ENCODE peak calls at places on chromosomes 4 and X, in seven cellular contexts. U, F, L, V, P, Z and C are unnamed samples.

GRCh38 chr4:25441519-25442117 is 64.6 kb downstream of the ANAPC4 start:
- DNase-seq in U (peak), F (peak), L (peak), V (peak), P (peak), Z (no peak), C (peak)

GRCh38 chrX:11187001-11187400 is 75.9 kb downstream of the HCCS start:
- DNase-seq in U (no peak), F (no peak), L (no peak), V (no peak), P (no peak), Z (no peak), C (no peak)

GRCh38 chrX:33273521-33273920 is 62.2 kb upstream of the DMD start:
- DNase-seq in U (no peak), F (no peak), L (no peak), V (no peak), P (peak), Z (no peak), C (no peak)

GRCh38 chr4:41442818-41443217 is 95.1 kb upstream of the LIMCH1 start:
- DNase-seq in U (no peak), F (no peak), L (peak), V (no peak), P (no peak), Z (no peak), C (no peak)

GRCh38 chr4:15963001-15963451 is at the start of gene FGFBP2:
- DNase-seq in U (peak), F (no peak), L (peak), V (peak), P (peak), Z (no peak), C (peak)

GRCh38 chrX:144918936-144919335 is 328.4 kb upstream of the SPANXN1 start:
- DNase-seq in U (no peak), F (no peak), L (no peak), V (no peak), P (no peak), Z (no peak), C (no peak)

GRCh38 chr4:1789552-1789951 is 3.5 kb upstream of the FGFR3 start:
- DNase-seq in U (no peak), F (no peak), L (no peak), V (no peak), P (no peak), Z (no peak), C (no peak)

GRCh38 chr4:153936121-153936520 is 147.2 kb upstream of the SFRP2 start:
- DNase-seq in U (no peak), F (no peak), L (no peak), V (no peak), P (no peak), Z (no peak), C (no peak)

GRCh38 chr4:56086073-56086521 is 137.4 kb downstream of the CEP135 start:
- DNase-seq in U (no peak), F (no peak), L (no peak), V (no peak), P (no peak), Z (no peak), C (no peak)

GRCh38 chrX:134580947-134581346 is 77.3 kb downstream of the PLAC1 start:
- DNase-seq in U (no peak), F (no peak), L (no peak), V (no peak), P (peak), Z (no peak), C (no peak)

GRCh38 chrX:123822965-123823364 is 36.9 kb upstream of the XIAP start:
- DNase-seq in U (no peak), F (no peak), L (no peak), V (no peak), P (no peak), Z (no peak), C (peak)

GRCh38 chr4:52579602-52580272 is 79.4 kb downstream of the USP46 start:
- DNase-seq in U (no peak), F (no peak), L (no peak), V (no peak), P (no peak), Z (no peak), C (no peak)

GRCh38 chrX:69501433-69501832 is 2.7 kb upstream of the NALF2 start:
- DNase-seq in U (peak), F (no peak), L (peak), V (peak), P (no peak), Z (no peak), C (peak)

GRCh38 chrX:33434256-33435092 is 223.1 kb upstream of the DMD start:
- DNase-seq in U (peak), F (peak), L (peak), V (no peak), P (peak), Z (no peak), C (peak)

GRCh38 chrX:42176790-42177189 is 253.4 kb upstream of the CASK start:
- DNase-seq in U (no peak), F (no peak), L (peak), V (no peak), P (no peak), Z (no peak), C (no peak)

GRCh38 chr4:181538435-181538834 is 704.8 kb upstream of the TENM3 start:
- DNase-seq in U (no peak), F (no peak), L (no peak), V (no peak), P (no peak), Z (no peak), C (no peak)

GRCh38 chr4:94507708-94508107 is 56.0 kb downstream of the PDLIM5 start:
- DNase-seq in U (no peak), F (peak), L (peak), V (peak), P (peak), Z (no peak), C (peak)
- TF ChIP-seq CEBPB in U (no peak), F (no peak), L (peak), V (peak), P (peak), Z (no peak), C (peak)

DNA sequence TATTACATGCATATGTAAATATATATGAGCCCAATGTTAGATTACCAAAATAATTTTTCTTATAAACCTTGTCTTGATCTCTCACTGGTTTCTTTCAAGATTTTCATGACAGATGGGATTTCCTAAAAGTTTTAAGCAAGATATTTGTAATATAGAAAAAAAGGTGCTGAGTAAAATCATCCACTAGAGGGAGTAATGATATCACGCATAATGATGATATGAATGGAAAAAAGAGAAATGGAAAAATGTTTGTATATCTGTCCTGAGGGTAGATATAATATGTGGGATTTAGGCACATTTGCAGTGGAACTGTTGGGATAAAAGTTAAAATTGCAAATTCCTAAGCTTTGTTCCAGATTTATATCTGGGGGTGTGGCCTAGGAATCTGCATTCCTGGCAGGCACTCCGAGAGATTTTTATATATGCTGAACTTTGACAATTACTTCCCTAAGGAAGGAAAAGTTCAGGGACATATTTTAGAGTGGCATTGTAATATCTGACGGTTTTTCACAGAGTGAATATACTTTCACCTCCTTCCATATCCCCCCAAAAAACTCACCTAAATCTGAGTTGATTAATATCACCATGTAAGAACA is 60.5 kb downstream of the TMA16 start:
- DNase-seq in U (no peak), F (no peak), L (no peak), V (no peak), P (peak), Z (no peak), C (no peak)
- TF ChIP-seq CEBPB in U (no peak), F (no peak), L (no peak), V (no peak), P (no peak), Z (no peak), C (no peak)

DNA sequence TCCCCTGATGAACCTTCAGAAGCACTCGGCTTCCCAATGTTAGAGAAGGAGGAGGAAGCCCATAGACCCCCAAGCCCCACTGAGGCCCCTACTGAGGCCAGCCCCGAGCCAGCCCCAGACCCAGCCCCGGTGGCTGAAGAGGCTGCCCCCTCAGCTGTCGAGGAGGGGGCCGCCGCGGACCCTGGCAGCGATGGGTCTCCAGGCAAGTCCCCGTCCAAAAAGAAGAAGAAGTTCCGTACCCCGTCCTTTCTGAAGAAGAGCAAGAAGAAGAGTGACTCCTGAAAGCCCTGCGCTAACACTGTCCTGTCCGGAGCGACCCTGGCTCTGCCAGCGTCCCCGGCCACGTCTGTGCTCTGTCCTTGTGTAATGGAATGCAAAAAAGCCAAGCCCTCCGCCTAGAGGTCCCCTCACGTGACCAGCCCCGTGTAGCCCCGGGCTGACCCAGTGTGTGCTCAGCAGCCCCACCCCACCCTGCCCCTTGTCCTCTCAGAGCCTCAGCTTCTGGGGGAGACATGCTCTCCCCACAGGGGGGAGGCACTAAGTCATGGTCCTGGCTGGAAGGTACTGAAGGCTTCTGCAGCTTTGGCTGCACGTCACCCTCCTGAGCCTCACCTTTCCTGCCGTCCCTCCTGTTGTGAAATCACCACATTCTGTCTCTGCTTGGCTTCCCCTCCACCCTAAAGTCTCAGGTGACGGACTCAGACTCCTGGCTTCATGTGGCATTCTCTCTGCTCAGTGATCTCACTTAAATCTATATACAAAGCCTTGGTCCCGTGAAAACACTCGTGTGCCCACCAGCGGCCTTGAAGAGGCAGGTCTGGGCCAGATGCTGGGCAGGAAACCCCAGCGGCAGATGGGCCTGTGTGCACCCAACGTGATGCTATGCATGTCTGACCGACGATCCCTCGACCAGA is 34.7 kb downstream of the NOP14 start:
- DNase-seq in U (no peak), F (no peak), L (no peak), V (no peak), P (no peak), Z (no peak), C (no peak)
- TF ChIP-seq CEBPB in U (no peak), F (no peak), L (no peak), V (no peak), P (no peak), Z (no peak), C (no peak)

GRCh38 chr4:93730760-93731159 is 97.8 kb upstream of the ATOH1 start:
- DNase-seq in U (peak), F (no peak), L (no peak), V (no peak), P (no peak), Z (no peak), C (no peak)

GRCh38 chr4:93730251-93730650 is 98.3 kb upstream of the ATOH1 start:
- DNase-seq in U (no peak), F (no peak), L (no peak), V (no peak), P (no peak), Z (no peak), C (no peak)

DNA sequence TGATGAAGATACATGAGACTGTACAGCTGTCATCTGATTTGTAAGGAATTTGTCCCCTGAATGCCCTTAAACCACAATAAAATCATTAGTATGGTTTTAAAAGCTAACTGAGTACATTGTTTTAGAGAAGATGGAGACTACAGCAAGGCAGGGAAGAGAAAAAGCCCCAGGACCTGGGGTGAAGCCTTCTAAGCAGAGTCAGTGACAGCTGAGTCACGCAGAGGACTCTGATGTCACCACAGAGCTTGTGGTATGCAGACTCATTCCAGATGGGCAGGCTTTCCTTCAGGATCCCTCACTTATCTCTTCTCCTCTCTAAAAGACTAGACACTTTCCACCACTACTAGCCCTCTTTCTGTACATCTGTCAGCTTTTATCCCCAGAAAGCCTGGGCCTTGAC is 97.1 kb upstream of the ATOH1 start:
- DNase-seq in U (no peak), F (no peak), L (no peak), V (no peak), P (peak), Z (no peak), C (no peak)
- TF ChIP-seq CEBPB in U (no peak), F (no peak), L (no peak), V (no peak), P (no peak), Z (no peak), C (no peak)

GRCh38 chr4:88672987-88673386 is 24.6 kb downstream of the NAP1L5 start:
- DNase-seq in U (peak), F (peak), L (peak), V (no peak), P (peak), Z (no peak), C (peak)
- TF ChIP-seq CEBPB in U (no peak), F (no peak), L (no peak), V (no peak), P (no peak), Z (no peak), C (no peak)

DNA sequence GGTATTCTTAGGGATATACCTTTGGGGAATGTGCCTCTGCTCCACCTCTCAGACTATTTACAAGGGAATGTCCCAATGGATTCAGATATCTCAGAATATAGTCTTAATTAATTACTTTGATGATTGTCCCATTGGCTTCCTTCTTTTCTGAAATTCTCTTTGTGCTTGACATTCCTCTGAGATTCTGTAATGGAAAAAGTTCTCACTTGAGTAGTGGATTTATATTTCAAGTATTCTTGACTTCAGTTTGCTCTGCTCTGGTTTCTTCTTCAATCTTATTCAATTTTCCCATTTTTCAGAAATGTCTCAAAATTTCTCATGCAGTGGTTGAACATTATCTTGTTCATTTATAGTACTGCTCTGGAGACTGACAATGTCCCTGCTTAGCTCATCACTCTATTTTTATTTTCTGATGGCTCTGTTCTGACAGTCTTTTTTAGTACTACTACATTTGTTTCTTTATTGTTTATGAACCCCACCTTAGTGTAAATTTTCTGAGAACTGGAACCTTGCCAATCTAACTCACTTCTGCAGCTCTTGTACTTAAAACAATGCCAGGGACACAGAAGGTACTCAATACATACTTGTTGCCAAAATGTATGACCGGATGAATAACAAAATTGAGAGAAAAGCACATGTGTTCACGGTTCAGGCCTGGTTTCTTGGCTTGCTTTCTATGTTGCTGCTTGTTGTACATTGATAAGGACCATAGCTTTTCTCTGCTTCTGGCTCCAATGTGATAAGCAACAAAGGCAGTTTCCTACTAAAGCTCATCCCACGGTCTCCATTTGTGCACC is 471.7 kb downstream of the GASK1B start:
- DNase-seq in U (no peak), F (no peak), L (no peak), V (no peak), P (no peak), Z (no peak), C (no peak)
- TF ChIP-seq CEBPB in U (no peak), F (no peak), L (no peak), V (no peak), P (no peak), Z (no peak), C (no peak)

DNA sequence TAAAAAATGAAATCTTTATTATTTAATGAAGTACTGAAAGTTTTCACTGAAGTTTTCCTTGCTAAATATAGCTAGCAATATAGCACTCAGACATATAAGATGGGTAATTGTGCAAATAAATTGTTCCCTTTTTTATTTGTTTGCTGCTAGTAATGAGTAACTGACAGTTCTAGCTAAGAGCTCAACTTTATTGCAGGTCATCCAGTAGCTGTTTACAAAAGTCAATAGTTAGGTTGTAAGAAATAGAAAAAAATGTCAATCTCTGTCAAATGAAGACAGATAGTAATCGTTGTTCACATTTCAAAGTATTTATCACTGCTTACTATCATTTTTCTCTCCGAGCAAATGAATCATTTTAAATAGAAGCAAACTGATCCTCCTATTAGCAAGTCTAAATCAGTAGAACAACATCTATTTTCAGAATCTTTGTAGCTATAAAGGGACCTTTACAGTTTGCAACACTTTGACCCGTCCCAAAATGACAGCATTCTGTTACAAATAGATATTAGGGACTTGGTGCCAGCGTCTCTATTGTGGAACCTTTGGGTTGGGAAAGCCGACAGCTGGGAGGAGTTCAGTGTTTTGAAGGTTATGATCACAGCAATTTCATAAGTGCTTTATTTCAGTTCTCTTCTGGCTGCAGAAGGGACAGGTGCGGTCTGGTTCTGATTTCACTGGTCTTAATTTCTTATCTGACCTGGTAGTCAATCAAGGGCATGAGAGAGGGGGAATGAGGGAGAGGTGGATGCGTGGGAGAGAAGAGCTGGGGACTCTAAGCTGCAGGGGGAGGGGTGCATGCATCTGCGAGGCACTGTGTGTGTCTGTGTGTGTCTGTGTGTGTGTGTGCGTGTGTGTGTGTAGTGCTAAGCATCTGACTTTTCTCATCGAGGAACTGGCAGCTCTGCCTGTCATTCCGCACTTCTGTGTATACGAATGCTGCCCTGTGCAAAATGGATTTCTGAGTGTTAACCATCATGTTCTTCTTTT is 227.9 kb upstream of the PITX2 start:
- DNase-seq in U (no peak), F (no peak), L (no peak), V (no peak), P (no peak), Z (no peak), C (no peak)
- TF ChIP-seq CEBPB in U (no peak), F (no peak), L (no peak), V (no peak), P (no peak), Z (no peak), C (no peak)